ENCODE peak calls at places on chromosomes 11 and 22, in four cellular contexts. A is mesendoderm, M is H1, J is IMR-90. O is an unnamed sample.

GRCh38 chr22:20741634-20742581 is 32.0 kb upstream of the SERPIND1 start:
- DNase-seq in M (peak), J (peak), A (peak), O (no peak)

GRCh38 chr11:20003357-20003756 is 156.9 kb downstream of the DBX1 start:
- DNase-seq in J (no peak), M (no peak), A (no peak), O (no peak)

GRCh38 chr22:29842740-29843139 is 4.7 kb upstream of the ASCC2 start:
- DNase-seq in J (peak), A (peak), M (no peak), O (no peak)

GRCh38 chr22:50699001-50699753 is 26.6 kb downstream of the SHANK3 start:
- DNase-seq in M (no peak), A (no peak), J (no peak), O (no peak)

GRCh38 chr11:33256031-33256807 is 962 bp upstream of the HIPK3 start:
- DNase-seq in A (peak), M (no peak), J (no peak), O (no peak)

GRCh38 chr11:35526370-35526792 is 965 bp upstream of the PAMR1 start:
- DNase-seq in J (peak), M (peak), A (peak), O (peak)

GRCh38 chr11:820655-821512 is 2.2 kb downstream of the PNPLA2 start:
- DNase-seq in J (peak), M (no peak), A (no peak), O (no peak)

GRCh38 chr22:28907311-28908008 is 24.1 kb downstream of the ZNRF3 start:
- DNase-seq in A (no peak), J (peak), M (no peak), O (no peak)

GRCh38 chr11:7577883-7578242 is 64.1 kb downstream of the PPFIBP2 start:
- DNase-seq in A (peak), M (no peak), J (peak), O (peak)

GRCh38 chr11:68282141-68282860 is 10.5 kb upstream of the C11orf24 start:
- DNase-seq in J (no peak), M (no peak), A (no peak), O (no peak)

GRCh38 chr22:18032455-18033101 is 8.2 kb upstream of the MICAL3 start:
- DNase-seq in J (peak), M (no peak), A (no peak), O (no peak)

GRCh38 chr11:113091578-113091844 is 130.3 kb downstream of the NCAM1 start:
- DNase-seq in M (no peak), A (no peak), J (no peak), O (no peak)

GRCh38 chr11:78420255-78420764 is 2.7 kb upstream of the GAB2 start:
- DNase-seq in J (peak), M (peak), A (peak), O (peak)

DNA sequence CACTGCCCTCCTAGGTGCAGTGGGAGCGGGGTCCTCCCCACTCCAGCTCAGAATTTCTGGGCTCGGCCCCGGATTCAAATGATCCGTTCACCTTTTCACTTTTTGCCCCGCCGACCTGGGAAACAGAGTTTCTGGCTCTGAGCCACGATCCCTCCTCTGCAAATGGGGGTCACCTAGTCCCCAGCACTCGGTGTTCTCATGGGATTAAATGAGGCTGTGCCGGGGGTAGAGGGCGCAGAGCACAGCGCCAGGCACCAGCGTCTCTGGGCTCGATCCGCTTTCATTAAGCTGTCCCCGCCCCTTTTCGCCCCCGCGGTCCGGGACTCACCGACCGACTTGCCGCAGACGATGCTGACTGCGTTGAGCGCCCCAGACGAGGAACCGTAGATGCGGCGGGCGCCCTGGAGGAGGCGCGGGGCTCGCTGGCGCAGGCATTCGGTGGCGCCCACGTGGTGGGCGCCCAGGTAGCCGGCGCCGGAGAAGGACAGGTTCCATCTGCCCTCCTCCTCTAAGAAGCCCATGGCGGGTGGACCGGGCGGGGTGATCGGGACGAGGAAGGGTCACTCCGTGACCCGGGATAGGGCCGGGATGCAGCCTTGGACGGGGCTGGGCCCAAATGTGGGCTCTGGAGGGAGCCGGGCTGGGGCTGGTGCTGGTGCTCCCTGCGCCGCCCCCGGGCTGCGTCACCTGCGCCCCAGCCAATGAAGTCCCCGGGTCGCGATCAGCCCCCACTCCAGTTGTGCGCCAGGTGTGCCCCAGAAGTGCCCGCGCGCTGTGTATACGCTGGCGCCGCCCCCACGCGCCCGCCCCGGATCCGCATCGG is at the start of gene PNPLA5:
- DNase-seq in J (peak), M (peak), A (peak), O (peak)
- H2AK5ac ChIP-seq in J (no peak), M (no peak), A (no peak), O (no peak)

DNA sequence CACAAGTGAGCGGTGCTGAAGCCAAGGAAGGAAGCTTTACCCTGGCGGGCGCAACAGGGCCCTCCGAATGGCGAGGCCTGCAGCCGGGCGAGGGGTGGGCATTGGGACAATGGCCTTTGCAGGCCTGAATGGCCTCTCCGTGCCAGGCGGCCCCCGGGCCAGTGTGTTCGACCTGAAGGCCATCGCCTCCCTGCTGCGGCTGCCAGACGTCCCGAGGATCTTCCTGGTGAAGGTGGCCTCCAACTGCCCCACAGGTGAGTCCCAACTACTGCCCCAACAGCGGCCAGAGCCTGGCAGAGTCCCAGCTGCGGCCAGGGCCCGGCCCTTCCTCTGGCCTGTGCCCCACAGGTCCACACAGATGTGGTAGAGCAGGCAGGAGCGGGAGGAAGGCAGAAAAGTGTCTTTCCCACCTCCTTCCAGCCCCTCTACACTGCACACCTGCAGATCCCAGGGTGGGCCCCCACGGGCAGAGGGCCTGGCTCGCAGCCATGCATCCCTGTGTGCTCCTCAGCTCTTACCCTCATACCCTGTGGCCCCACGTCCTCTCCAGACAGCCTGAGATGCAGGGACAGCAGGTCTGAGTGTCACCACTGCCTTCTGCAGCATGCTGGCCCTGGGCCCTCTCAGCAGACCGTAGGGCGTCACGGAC is 11.3 kb downstream of the PHLDA2 start:
- DNase-seq in M (no peak), A (no peak), J (no peak), O (no peak)
- H3K9ac ChIP-seq in M (no peak), A (no peak), J (no peak), O (no peak)

DNA sequence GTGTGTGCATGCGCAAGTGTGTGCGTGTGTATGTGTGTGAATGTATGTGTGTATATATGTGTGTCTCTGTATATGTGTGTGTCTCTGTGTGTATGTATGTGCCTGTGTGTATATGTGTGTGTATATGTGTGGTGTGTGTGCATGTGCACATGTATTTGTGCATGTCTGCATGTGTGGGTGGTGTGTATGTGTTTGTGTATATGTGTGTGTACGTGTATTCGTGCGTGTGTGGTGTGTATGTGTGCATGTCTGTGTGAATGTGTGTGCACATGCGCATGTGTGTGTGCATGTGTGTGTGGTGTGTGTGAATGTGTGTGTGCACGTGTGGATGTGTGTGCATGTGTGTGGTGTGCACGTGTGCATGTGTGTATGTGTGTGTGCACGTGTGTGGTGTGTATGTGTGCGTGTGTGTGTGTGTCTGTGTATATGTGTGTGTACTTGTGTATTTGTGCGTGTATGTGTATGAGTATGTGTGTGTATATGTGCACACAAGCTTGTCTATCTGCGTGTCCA is 71.4 kb downstream of the SCN3B start:
- DNase-seq in J (no peak), M (no peak), A (no peak), O (no peak)
- H3K56ac ChIP-seq in J (no peak), M (no peak), A (no peak), O (no peak)

DNA sequence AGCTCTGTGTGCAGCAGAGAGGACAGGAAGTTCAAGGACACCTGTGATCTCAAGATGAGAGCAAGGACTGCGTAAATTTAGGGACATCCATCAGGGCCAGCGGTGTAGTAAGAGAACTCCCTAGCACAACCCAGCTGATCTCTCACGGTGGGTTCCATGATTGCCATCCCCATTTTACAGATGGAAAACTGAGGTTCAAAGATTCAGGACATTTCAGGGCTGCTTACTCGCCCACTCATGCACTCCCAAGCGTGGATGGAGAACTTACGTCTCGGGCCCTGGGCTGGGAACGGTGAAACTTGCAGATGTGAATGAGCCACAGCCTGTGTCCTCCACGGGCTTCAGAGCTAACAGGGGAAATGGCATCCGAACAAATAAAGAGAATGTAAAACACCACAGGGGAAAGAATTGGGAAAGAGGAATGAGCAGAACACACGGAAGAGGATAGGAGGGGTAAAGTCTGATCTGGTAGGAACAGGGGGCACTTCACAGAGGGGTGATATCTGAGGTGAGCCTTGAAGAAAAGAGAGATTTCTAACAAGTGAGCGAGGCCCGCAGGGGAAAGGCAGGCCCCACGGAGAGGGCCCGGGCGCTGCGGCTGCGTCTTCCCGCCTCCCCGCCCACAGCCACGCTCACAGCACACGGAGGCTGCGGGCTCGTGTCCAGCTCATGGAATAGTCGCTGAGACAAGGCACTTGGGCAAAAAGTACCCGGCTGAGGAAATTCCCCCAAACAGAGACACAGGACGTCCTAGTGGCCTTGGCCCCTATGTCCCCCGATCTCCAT is 55.9 kb downstream of the RPUSD4 start:
- DNase-seq in J (no peak), A (no peak), M (no peak), O (no peak)
- H2AK5ac ChIP-seq in J (no peak), A (no peak), M (no peak), O (no peak)

GRCh38 chr11:75520688-75521087 is 5.1 kb downstream of the GDPD5 start:
- DNase-seq in M (no peak), A (no peak), J (no peak), O (no peak)
- H3K9ac ChIP-seq in M (no peak), A (no peak), J (no peak), O (no peak)

GRCh38 chr22:19720150-19720827 is 3.0 kb upstream of the GP1BB start:
- DNase-seq in A (no peak), M (no peak), J (no peak), O (no peak)
- H3K56ac ChIP-seq in A (no peak), M (no peak), J (no peak), O (no peak)